ENCODE peak calls at places on chromosomes 3 and 15, in seven cellular contexts. R is mesendoderm, J is neuronal stem cell, W is H9, I is H1, C is mesenchymal stem cell, O is trophoblast cell. L is an unnamed sample.

GRCh38 chr3:194548346-194549321 is 61.8 kb upstream of the ATP13A3 start:
- DNase-seq in J (no peak), O (no peak), C (peak), I (no peak), W (no peak), R (no peak), L (peak)

GRCh38 chr3:165983284-165983683 is 146.1 kb upstream of the BCHE start:
- DNase-seq in W (no peak), I (no peak), O (no peak), R (peak), J (no peak), C (peak), L (no peak)

GRCh38 chr3:153293222-153293621 is 131.2 kb downstream of the RAP2B start:
- DNase-seq in J (no peak), C (peak), I (no peak), O (no peak), R (no peak), W (no peak), L (peak)

GRCh38 chr3:117193390-117193789 is 483.8 kb downstream of the TUSC7 start:
- DNase-seq in O (no peak), J (no peak), R (peak), W (no peak), I (no peak), C (no peak), L (no peak)

GRCh38 chr3:76044601-76045600 is 259.6 kb upstream of the ZNF717 start:
- DNase-seq in J (peak), I (peak), O (peak), W (no peak), C (peak), R (peak), L (peak)

GRCh38 chr15:38702178-38702912 is 137.7 kb upstream of the RASGRP1 start:
- DNase-seq in C (no peak), I (no peak), O (no peak), J (no peak), R (peak), W (peak), L (no peak)

GRCh38 chr15:43410572-43411214 is 39.8 kb downstream of the TUBGCP4 start:
- DNase-seq in J (no peak), C (peak), I (no peak), R (peak), W (no peak), O (peak), L (peak)

GRCh38 chr3:10653866-10654611 is 148.7 kb upstream of the ATP2B2 start:
- DNase-seq in W (no peak), I (peak), R (no peak), O (no peak), J (no peak), C (no peak), L (no peak)

GRCh38 chr3:43950775-43951174 is 260.0 kb downstream of the ABHD5 start:
- DNase-seq in W (no peak), C (no peak), J (no peak), R (no peak), I (no peak), O (no peak), L (no peak)

GRCh38 chr3:188152660-188153497 is 1.1 kb upstream of the LPP start:
- DNase-seq in I (peak), W (peak), O (peak), J (peak), C (peak), R (peak), L (peak)

GRCh38 chr3:85576091-85576690 is 617.4 kb downstream of the CADM2 start:
- DNase-seq in W (peak), I (peak), C (peak), O (peak), R (peak), J (peak), L (peak)

GRCh38 chr3:135558906-135559305 is 406.6 kb upstream of the PPP2R3A start:
- DNase-seq in I (no peak), O (no peak), R (no peak), J (no peak), C (no peak), W (no peak), L (no peak)

GRCh38 chr15:29920515-29920914 is 98.2 kb upstream of the TJP1 start:
- DNase-seq in J (no peak), O (peak), I (no peak), R (peak), W (no peak), C (no peak), L (peak)

GRCh38 chr3:52346623-52347530 is 30.8 kb downstream of the DNAH1 start:
- DNase-seq in I (no peak), W (no peak), R (no peak), O (no peak), J (no peak), C (no peak), L (peak)

GRCh38 chr3:196341142-196341541 is 3.0 kb upstream of the TM4SF19 start:
- DNase-seq in W (no peak), O (peak), J (no peak), C (peak), I (no peak), R (no peak), L (peak)

GRCh38 chr3:101381809-101382208 is 61.4 kb upstream of the IMPG2 start:
- DNase-seq in C (peak), J (peak), R (peak), W (no peak), I (no peak), O (no peak), L (peak)

GRCh38 chr15:101091080-101092017 is 160.5 kb downstream of the CHSY1 start:
- DNase-seq in I (no peak), J (no peak), R (no peak), O (no peak), C (peak), W (no peak), L (peak)

GRCh38 chr15:31004220-31004733 is 12.8 kb upstream of the MTMR10 start:
- DNase-seq in J (no peak), W (peak), O (no peak), I (no peak), R (peak), C (no peak), L (no peak)

GRCh38 chr15:77025941-77026411 is 31.1 kb downstream of the PSTPIP1 start:
- DNase-seq in O (no peak), J (no peak), R (no peak), I (peak), C (no peak), W (peak), L (no peak)

GRCh38 chr3:64595253-64595694 is 92.5 kb downstream of the ADAMTS9 start:
- DNase-seq in O (no peak), C (peak), I (no peak), J (no peak), W (no peak), R (peak), L (peak)

GRCh38 chr3:174756200-174756829 is 102.8 kb upstream of the NAALADL2 start:
- DNase-seq in W (no peak), R (no peak), C (no peak), J (no peak), O (no peak), I (no peak), L (no peak)
- H2BK5ac ChIP-seq in W (no peak), R (no peak), C (no peak), J (no peak), O (no peak), I (no peak), L (no peak)

DNA sequence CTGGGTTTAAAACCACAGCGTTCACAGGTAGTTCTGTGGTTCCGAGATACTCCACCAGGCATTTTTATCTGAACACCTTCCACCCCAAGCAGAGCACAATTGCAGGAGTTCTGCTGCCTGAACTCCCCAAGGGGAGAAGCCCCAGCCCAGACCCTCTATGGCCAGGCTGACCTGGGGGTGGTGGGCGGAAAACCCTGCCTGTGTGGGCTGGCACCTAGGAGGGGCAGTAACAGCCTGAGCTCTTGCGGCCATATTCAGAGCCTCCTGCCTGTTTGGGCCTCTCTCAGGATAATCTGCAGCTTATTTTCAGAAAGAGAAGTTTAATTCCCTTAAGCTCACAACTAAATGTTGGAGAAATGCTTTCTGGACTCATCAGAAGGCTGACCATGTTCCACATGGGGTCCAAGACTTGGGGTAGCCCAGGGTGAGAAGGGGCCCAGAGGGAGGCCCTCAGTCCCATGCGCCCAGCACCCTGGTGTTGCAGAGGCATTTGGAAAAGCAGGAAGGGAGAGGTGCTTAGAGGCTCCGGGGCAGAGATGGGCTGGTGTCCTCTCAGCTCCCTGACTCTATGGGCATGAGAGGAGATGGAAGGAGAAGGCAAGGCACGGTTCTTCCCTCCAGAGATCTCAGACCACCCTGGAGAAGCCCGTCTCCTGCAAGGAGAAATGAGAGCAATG is 195.6 kb upstream of the TPM1 start:
- DNase-seq in W (no peak), C (no peak), R (no peak), I (peak), J (no peak), O (no peak), L (no peak)
- H2BK5ac ChIP-seq in W (no peak), C (peak), R (no peak), I (peak), J (peak), O (peak), L (no peak)

DNA sequence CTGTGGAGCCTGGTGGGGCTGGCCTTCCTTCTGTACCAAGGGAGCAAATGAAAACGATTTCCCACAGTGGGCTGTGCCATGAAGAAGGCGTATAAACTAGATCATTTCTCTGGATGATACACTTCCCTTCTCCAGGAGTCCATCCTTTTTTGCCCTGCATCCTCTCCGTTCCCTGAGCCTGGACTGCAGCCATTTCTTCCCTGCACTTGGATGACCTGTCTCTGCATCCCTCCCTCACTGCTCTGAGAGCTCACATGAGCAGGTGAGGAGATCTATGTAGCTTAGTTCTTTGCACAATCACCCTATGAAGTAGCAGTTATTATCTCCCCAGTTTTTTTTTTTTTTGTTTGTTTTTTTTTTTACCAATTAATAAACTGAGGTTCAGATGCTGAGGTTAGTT is 46.7 kb downstream of the IQSEC1 start:
- DNase-seq in R (no peak), I (no peak), W (no peak), J (no peak), O (no peak), C (no peak), L (no peak)
- H2BK5ac ChIP-seq in R (no peak), I (no peak), W (no peak), J (no peak), O (no peak), C (no peak), L (no peak)

GRCh38 chr3:150077107-150077506 is 106.4 kb upstream of the PFN2 start:
- DNase-seq in J (no peak), R (no peak), C (no peak), O (no peak), W (no peak), I (no peak), L (no peak)

GRCh38 chr3:150074697-150075416 is 104.2 kb upstream of the PFN2 start:
- DNase-seq in J (no peak), C (no peak), O (peak), W (no peak), I (no peak), R (no peak), L (no peak)

GRCh38 chr3:150076443-150076842 is 105.7 kb upstream of the PFN2 start:
- DNase-seq in W (no peak), J (no peak), O (no peak), R (no peak), C (no peak), I (no peak), L (no peak)

GRCh38 chr3:150074277-150074676 is 103.6 kb upstream of the PFN2 start:
- DNase-seq in W (no peak), J (no peak), C (no peak), R (no peak), O (no peak), I (no peak), L (no peak)

GRCh38 chr3:150075417-150075865 is 104.7 kb upstream of the PFN2 start:
- DNase-seq in R (no peak), W (no peak), J (no peak), O (peak), C (no peak), I (no peak), L (no peak)
- H2BK5ac ChIP-seq in R (no peak), W (no peak), J (no peak), O (no peak), C (no peak), I (no peak), L (no peak)

GRCh38 chr3:167705840-167706239 is 28.9 kb downstream of the PDCD10 start:
- DNase-seq in O (no peak), I (no peak), R (no peak), W (no peak), C (peak), J (no peak), L (peak)

GRCh38 chr3:167700926-167701325 is 33.8 kb downstream of the PDCD10 start:
- DNase-seq in W (no peak), C (no peak), I (no peak), O (no peak), J (no peak), R (no peak), L (no peak)

GRCh38 chr3:167694121-167694520 is 40.4 kb upstream of the WDR49 start:
- DNase-seq in C (no peak), O (peak), J (no peak), I (no peak), R (no peak), W (no peak), L (no peak)

GRCh38 chr3:167700046-167700445 is 34.6 kb downstream of the PDCD10 start:
- DNase-seq in I (no peak), W (no peak), C (no peak), J (no peak), O (no peak), R (no peak), L (no peak)
- H2BK5ac ChIP-seq in I (no peak), W (no peak), C (no peak), J (no peak), O (no peak), R (no peak), L (no peak)

DNA sequence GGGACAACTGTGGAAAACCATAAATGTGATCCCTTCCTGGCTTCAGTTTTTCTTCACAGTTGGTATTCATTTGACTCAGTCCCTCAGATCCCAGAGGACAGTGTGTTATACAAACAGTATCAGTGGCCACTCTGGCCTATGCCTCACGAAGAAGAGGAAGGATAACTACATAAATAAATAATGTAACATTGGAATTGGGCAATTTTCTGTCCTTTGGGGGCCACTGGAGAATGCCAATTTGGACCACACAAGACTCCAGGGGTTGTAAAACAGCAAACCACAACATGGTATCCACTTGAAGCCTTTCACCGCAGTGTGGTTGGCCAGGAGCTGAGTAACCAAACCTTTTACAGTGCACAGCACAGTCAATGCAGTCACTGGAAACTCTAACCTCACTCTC is 1077.0 kb downstream of the ROBO2 start:
- DNase-seq in C (peak), I (no peak), W (no peak), R (no peak), O (no peak), J (no peak), L (no peak)
- H2BK5ac ChIP-seq in C (no peak), I (no peak), W (no peak), R (no peak), O (no peak), J (no peak), L (no peak)